ENCODE peak calls at places on chromosome 4, in five cellular contexts. Q, P, X, V and D are unnamed samples.

GRCh38 chr4:161457311-161457710 is 706.5 kb downstream of the FSTL5 start:
- DNase-seq in Q (no peak), V (no peak), P (no peak), X (no peak), D (no peak)

GRCh38 chr4:3532714-3533336 is 603 bp upstream of the LRPAP1 start:
- DNase-seq in Q (no peak), X (no peak), V (no peak), P (no peak), D (no peak)

GRCh38 chr4:75037253-75037652 is 104.3 kb downstream of the PARM1 start:
- DNase-seq in V (no peak), X (no peak), P (no peak), Q (no peak), D (no peak)

GRCh38 chr4:20760053-20760452 is 59.8 kb downstream of the PACRGL start:
- DNase-seq in X (no peak), Q (no peak), P (no peak), V (no peak), D (no peak)

GRCh38 chr4:37873383-37873782 is 17.5 kb upstream of the TBC1D1 start:
- DNase-seq in X (no peak), V (no peak), Q (no peak), P (no peak), D (no peak)

GRCh38 chr4:85659626-85660213 is 184.8 kb downstream of the ARHGAP24 start:
- DNase-seq in P (no peak), V (no peak), X (no peak), Q (no peak), D (no peak)

GRCh38 chr4:152957437-152958185 is 21.5 kb downstream of the FHDC1 start:
- DNase-seq in X (peak), P (peak), Q (no peak), V (no peak), D (peak)

GRCh38 chr4:8355306-8355705 is 85.2 kb downstream of the ACOX3 start:
- DNase-seq in V (no peak), Q (no peak), P (no peak), X (no peak), D (no peak)

GRCh38 chr4:87270144-87270543 is 49.7 kb upstream of the KLHL8 start:
- DNase-seq in V (peak), P (peak), Q (no peak), X (no peak), D (no peak)

GRCh38 chr4:42345962-42346544 is 51.2 kb upstream of the SHISA3 start:
- DNase-seq in X (no peak), P (no peak), Q (no peak), V (no peak), D (no peak)

GRCh38 chr4:17082186-17082585 is 183.7 kb upstream of the LDB2 start:
- DNase-seq in Q (no peak), P (no peak), V (no peak), X (no peak), D (no peak)

GRCh38 chr4:138269175-138269574 is 27.0 kb upstream of the SLC7A11 start:
- DNase-seq in P (no peak), V (no peak), Q (no peak), X (no peak), D (no peak)

GRCh38 chr4:80071643-80072606 is 1.1 kb downstream of the ANTXR2 start:
- DNase-seq in X (peak), P (peak), V (no peak), Q (peak), D (peak)

GRCh38 chr4:169530048-169530447 is 82.3 kb downstream of the NEK1 start:
- DNase-seq in V (no peak), Q (no peak), P (no peak), X (no peak), D (no peak)

GRCh38 chr4:168028970-168029610 is 63.2 kb upstream of the ANXA10 start:
- DNase-seq in Q (no peak), P (no peak), V (no peak), X (no peak), D (no peak)

GRCh38 chr4:32661229-32661628 is 1941.1 kb downstream of the PCDH7 start:
- DNase-seq in P (no peak), X (no peak), V (no peak), Q (no peak), D (no peak)

GRCh38 chr4:128322986-128323385 is 35.4 kb upstream of the PGRMC2 start:
- DNase-seq in P (no peak), V (no peak), X (no peak), Q (no peak), D (no peak)